ENCODE peak calls at places on chromosomes 11 and 22, in nine cellular contexts. A is heart right ventricle; L is tibial artery; F is body of pancreas; P is effector memory CD4-positive, alpha-beta T cell; M is naive thymus-derived CD4-positive, alpha-beta T cell; D is H1; E is fibroblast of lung; Y is ascending aorta. R is an unnamed sample. For H3K4me1, the result is how much of the 10 kb centered on the place peaks cover.

GRCh38 chr11:117026593-117027330 is 71.5 kb downstream of the SIK3 start:
- DNase-seq in A (no peak), L (no peak), F (no peak), P (no peak), M (no peak), D (no peak), E (peak), Y (no peak), R (no peak)

GRCh38 chr11:71139516-71140205 is 112.7 kb downstream of the SHANK2 start:
- DNase-seq in A (peak), L (peak), F (peak), P (no peak), M (no peak), D (no peak), E (peak), Y (no peak), R (no peak)

GRCh38 chr11:130522284-130522961 is 74.0 kb downstream of the ADAMTS15 start:
- DNase-seq in A (peak), L (peak), F (peak), P (no peak), M (no peak), D (no peak), E (peak), Y (peak), R (peak)

GRCh38 chr11:37500425-37500824 is 902.4 kb upstream of the RAG2 start:
- DNase-seq in A (no peak), L (no peak), F (no peak), P (no peak), M (no peak), D (no peak), E (peak), Y (no peak), R (no peak)

GRCh38 chr11:76256448-76256847 is 50.1 kb upstream of the WNT11 start:
- DNase-seq in A (no peak), L (no peak), F (no peak), P (no peak), M (no peak), D (peak), E (no peak), Y (no peak), R (no peak)

GRCh38 chr11:32431657-32432056 is 3.7 kb downstream of the WT1 start:
- DNase-seq in A (no peak), L (no peak), F (no peak), P (no peak), M (no peak), D (no peak), E (no peak), Y (no peak), R (no peak)

GRCh38 chr11:128484172-128484571 is 103.2 kb downstream of the ETS1 start:
- DNase-seq in A (no peak), L (no peak), F (no peak), P (no peak), M (no peak), D (no peak), E (no peak), Y (no peak), R (no peak)

GRCh38 chr11:34546511-34547206 is 33.1 kb upstream of the ELF5 start:
- DNase-seq in A (no peak), L (no peak), F (no peak), P (no peak), M (no peak), D (no peak), E (no peak), Y (no peak), R (no peak)

GRCh38 chr22:20606041-20606783 is 98.8 kb downstream of the MED15 start:
- DNase-seq in A (peak), L (no peak), F (peak), P (peak), M (peak), D (peak), E (peak), Y (no peak), R (no peak)

GRCh38 chr22:48588151-48588880 is 1239.4 kb downstream of the BRD1 start:
- DNase-seq in A (no peak), L (no peak), F (no peak), P (no peak), M (no peak), D (no peak), E (no peak), Y (no peak), R (no peak)

GRCh38 chr22:18067548-18068341 is 10.0 kb upstream of the PEX26 start:
- DNase-seq in A (no peak), L (no peak), F (no peak), P (no peak), M (no peak), D (no peak), E (peak), Y (no peak), R (no peak)

GRCh38 chr22:37498289-37498909 is 12.2 kb upstream of the MFNG start:
- DNase-seq in A (no peak), L (no peak), F (peak), P (peak), M (peak), D (peak), E (no peak), Y (no peak), R (no peak)

GRCh38 chr11:131591051-131591461 is 220.6 kb downstream of the NTM start:
- DNase-seq in A (no peak), L (no peak), F (no peak), P (no peak), M (no peak), D (no peak), E (peak), Y (no peak), R (no peak)

GRCh38 chr11:72352859-72353551 is 81.3 kb downstream of the CLPB start:
- DNase-seq in A (peak), L (no peak), F (no peak), P (no peak), M (no peak), D (peak), E (peak), Y (no peak), R (no peak)

DNA sequence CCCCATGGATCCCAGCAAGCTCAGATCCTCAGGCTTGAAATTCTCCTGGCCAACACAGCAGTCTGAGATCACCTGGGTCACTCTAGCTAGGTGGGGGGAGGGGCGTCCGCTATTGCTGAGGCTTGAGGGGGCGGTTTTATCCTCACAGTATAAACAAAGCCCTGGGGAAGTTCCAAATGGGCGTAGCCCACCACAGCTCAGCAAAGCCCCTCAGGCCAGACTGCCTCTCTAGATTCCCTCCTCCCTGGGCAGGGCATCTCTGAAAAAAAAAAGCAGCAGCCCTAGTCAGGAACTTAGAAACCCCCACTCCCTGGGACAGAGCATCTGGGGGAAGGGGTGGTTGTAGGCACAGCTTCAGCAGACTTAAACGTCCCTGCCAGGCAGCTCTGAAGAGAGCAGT is 16.7 kb downstream of the TRPC6 start:
- DNase-seq in A (no peak), L (no peak), F (no peak), P (no peak), M (no peak), D (no peak), E (no peak), Y (no peak), R (no peak)
- H3K27ac ChIP-seq in A (no peak), L (no peak), F (no peak), P (no peak), M (no peak), D (no peak), E (no peak), Y (no peak), R (no peak)

GRCh38 chr11:95517453-95517852 is 272.1 kb downstream of the FAM76B start:
- DNase-seq in A (no peak), L (no peak), F (no peak), P (no peak), M (no peak), D (no peak), E (no peak), Y (no peak), R (no peak)
- H3K4me1 ChIP-seq in A (under half), L (under half), F (under half), P (under half), M (under half), D (under half), E (under half), Y (under half), R (under half)

GRCh38 chr22:29470159-29470855 is 9.7 kb upstream of the NEFH start:
- DNase-seq in A (peak), L (no peak), F (peak), P (peak), M (peak), D (peak), E (peak), Y (no peak), R (no peak)
- H3K27ac ChIP-seq in A (no peak), L (no peak), F (no peak), P (no peak), M (no peak), D (no peak), E (no peak), Y (no peak), R (no peak)

DNA sequence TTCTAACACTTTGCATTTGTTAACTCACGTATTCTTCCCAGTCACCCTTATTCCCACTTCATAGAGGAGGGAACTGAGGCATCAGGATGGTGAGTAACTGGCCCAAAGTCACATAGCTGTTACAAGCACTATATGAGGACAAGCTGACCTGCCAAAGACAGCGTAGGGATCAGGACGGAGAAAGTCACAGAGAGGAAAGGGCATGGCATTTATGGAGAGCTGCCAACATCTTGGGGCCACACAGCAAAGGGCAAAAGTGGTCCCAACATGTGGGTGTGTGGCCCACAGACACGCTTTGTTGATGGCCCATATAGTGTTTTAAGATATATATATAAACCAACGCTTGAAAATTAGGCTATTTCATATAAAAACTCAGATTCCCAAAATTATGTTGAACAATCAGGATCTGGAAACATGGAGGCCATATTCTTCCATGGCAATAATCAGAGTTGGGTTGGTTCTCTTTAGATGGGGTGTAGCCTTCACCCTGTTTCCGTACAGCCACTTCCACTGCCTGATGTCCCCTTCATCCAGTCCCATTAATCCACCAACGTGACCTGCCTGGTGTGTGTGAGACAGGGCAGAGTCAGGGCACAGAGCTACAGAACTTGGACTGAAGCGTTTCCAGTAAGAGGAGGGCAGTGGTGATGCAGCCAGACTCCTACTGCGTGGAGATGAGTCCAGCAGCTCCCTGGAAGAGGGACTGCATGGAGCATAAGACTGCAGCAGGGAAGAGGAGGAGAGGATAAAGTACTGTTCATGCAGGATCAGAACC is 39.9 kb upstream of the CD5 start:
- DNase-seq in A (no peak), L (no peak), F (no peak), P (no peak), M (no peak), D (no peak), E (no peak), Y (no peak), R (no peak)
- H3K4me1 ChIP-seq in A (under half), L (under half), F (under half), P (under half), M (half or more), D (under half), E (under half), Y (under half), R (under half)

GRCh38 chr11:27416568-27417176 is 53.7 kb upstream of the CCDC34 start:
- DNase-seq in A (no peak), L (no peak), F (no peak), P (no peak), M (no peak), D (no peak), E (no peak), Y (no peak), R (no peak)
- H3K27ac ChIP-seq in A (no peak), L (no peak), F (peak), P (no peak), M (no peak), D (no peak), E (no peak), Y (no peak), R (no peak)

DNA sequence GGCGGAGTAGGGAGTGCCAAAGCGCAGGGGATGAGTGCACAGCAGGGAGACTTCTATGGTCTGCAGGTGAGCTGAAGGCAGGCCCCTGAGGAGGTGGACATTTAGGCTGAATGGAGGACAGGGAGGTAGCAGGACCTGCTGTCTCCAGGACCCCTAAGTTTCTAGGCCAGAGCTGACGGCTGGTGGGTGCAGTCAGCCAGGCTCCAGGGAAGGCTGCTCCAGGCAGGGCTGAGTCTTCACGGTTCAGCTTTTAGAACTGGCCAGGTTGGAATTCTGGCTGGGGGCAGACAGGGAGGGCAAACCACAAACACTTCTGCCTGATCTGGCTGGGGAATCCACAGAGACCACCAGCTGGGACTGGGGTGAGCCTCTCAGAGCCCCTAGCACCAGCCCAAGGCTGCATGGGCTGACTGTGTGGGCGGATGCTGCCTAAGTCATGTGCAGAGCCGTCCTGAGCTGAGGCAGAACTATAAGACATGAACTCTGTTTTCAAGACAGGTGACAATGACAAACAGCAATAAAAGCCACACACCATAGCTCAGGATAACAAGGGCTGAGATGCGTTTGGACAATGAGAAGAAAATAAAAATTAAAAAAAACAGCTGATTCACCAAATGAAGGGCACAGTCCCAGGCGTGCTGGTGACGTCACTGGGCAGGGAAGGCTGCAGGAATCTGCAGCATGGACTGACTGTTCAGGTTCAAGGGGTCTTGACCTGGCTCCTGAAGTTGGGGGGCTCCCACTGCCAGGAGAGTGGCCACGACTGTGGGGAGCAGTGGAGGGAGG is 10.4 kb upstream of the MALAT1 start:
- DNase-seq in A (no peak), L (peak), F (no peak), P (no peak), M (no peak), D (no peak), E (peak), Y (no peak), R (no peak)
- H3K4me1 ChIP-seq in A (half or more), L (half or more), F (half or more), P (under half), M (under half), D (half or more), E (half or more), Y (half or more), R (half or more)

DNA sequence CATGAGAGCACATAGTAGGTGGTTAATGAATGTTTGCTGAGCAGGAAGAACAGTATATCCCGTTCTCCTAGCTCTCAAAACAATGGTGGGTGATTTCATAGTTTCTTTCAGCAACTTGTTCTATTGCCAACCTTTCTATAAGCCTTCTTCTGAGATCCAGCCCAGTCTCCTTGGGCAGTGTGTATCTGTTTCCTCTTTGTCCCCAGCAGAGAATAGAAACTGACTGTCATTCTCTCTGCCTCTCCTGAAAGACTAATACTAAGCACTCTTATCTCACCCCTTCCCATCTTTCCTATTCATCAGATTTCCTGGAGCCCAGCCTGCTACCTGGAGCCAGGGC is 272.9 kb downstream of the ST3GAL4 start:
- DNase-seq in A (no peak), L (no peak), F (no peak), P (no peak), M (no peak), D (no peak), E (no peak), Y (no peak), R (no peak)
- H3K27ac ChIP-seq in A (no peak), L (no peak), F (no peak), P (no peak), M (no peak), D (no peak), E (no peak), Y (no peak), R (no peak)

GRCh38 chr22:42680648-42681047 is 31.5 kb upstream of the CYB5R3 start:
- DNase-seq in A (no peak), L (no peak), F (no peak), P (no peak), M (no peak), D (no peak), E (peak), Y (no peak), R (no peak)
- H3K4me1 ChIP-seq in A (half or more), L (half or more), F (under half), P (under half), M (under half), D (under half), E (under half), Y (under half), R (half or more)

GRCh38 chr11:69200331-69201047 is 44.8 kb downstream of the SMIM38 start:
- DNase-seq in A (peak), L (no peak), F (no peak), P (no peak), M (no peak), D (no peak), E (no peak), Y (no peak), R (no peak)
- H3K27ac ChIP-seq in A (no peak), L (no peak), F (no peak), P (no peak), M (no peak), D (no peak), E (no peak), Y (no peak), R (no peak)